ENCODE peak calls at places on chromosomes 3 and 15, in seven cellular contexts. V, P, Y, J, K, H and B are unnamed samples.

GRCh38 chr3:46427929-46428833 is 21.1 kb downstream of the CCRL2 start:
- DNase-seq in V (no peak), P (no peak), Y (no peak), J (no peak), K (no peak), H (no peak), B (no peak)

GRCh38 chr15:73870700-73871408 is 2.5 kb upstream of the TBC1D21 start:
- DNase-seq in V (no peak), P (no peak), Y (peak), J (no peak), K (peak), H (no peak), B (no peak)

GRCh38 chr3:27423463-27423862 is 54.3 kb upstream of the NEK10 start:
- DNase-seq in V (no peak), P (no peak), Y (peak), J (peak), K (peak), H (no peak), B (no peak)

GRCh38 chr15:38316311-38316710 is 63.7 kb downstream of the SPRED1 start:
- DNase-seq in V (no peak), P (no peak), Y (peak), J (no peak), K (no peak), H (no peak), B (no peak)

GRCh38 chr3:143763568-143764162 is 84.6 kb downstream of the SLC9A9 start:
- DNase-seq in V (no peak), P (no peak), Y (peak), J (no peak), K (no peak), H (no peak), B (peak)

GRCh38 chr15:99404454-99404853 is 153.2 kb downstream of the LRRC28 start:
- DNase-seq in V (no peak), P (no peak), Y (no peak), J (no peak), K (no peak), H (no peak), B (no peak)

GRCh38 chr3:39189150-39189510 is 3.3 kb downstream of the XIRP1 start:
- DNase-seq in V (no peak), P (no peak), Y (no peak), J (no peak), K (no peak), H (no peak), B (no peak)

GRCh38 chr3:48143977-48144376 is 44.2 kb downstream of the CDC25A start:
- DNase-seq in V (no peak), P (no peak), Y (no peak), J (no peak), K (no peak), H (no peak), B (no peak)

GRCh38 chr15:63510548-63510940 is 6.2 kb downstream of the USP3 start:
- DNase-seq in V (no peak), P (no peak), Y (no peak), J (no peak), K (no peak), H (no peak), B (no peak)

GRCh38 chr3:159818399-159818798 is 170.2 kb upstream of the IL12A start:
- DNase-seq in V (no peak), P (peak), Y (no peak), J (no peak), K (no peak), H (no peak), B (no peak)

GRCh38 chr3:72700106-72700505 is 148.1 kb downstream of the SHQ1 start:
- DNase-seq in V (no peak), P (peak), Y (no peak), J (no peak), K (no peak), H (no peak), B (no peak)

GRCh38 chr3:23811117-23811487 is 5.3 kb downstream of the UBE2E1 start:
- DNase-seq in V (no peak), P (peak), Y (no peak), J (no peak), K (no peak), H (no peak), B (no peak)

GRCh38 chr3:48492461-48493202 is 11.3 kb downstream of the SHISA5 start:
- DNase-seq in V (no peak), P (no peak), Y (peak), J (peak), K (no peak), H (no peak), B (no peak)

GRCh38 chr3:135218304-135218703 is 423.2 kb downstream of the EPHB1 start:
- DNase-seq in V (no peak), P (no peak), Y (no peak), J (no peak), K (no peak), H (no peak), B (no peak)

GRCh38 chr3:28022916-28023315 is 218.5 kb upstream of the CMC1 start:
- DNase-seq in V (no peak), P (no peak), Y (no peak), J (no peak), K (no peak), H (no peak), B (no peak)

GRCh38 chr15:96200357-96200972 is 130.0 kb upstream of the NR2F2 start:
- DNase-seq in V (no peak), P (peak), Y (no peak), J (no peak), K (no peak), H (no peak), B (no peak)

GRCh38 chr3:143737065-143737464 is 111.2 kb downstream of the SLC9A9 start:
- DNase-seq in V (no peak), P (no peak), Y (no peak), J (no peak), K (peak), H (no peak), B (no peak)

GRCh38 chr15:57298843-57299550 is 77.3 kb upstream of the CGNL1 start:
- DNase-seq in V (no peak), P (no peak), Y (no peak), J (no peak), K (no peak), H (no peak), B (no peak)

GRCh38 chr3:120726784-120727183 is 15.5 kb downstream of the RABL3 start:
- DNase-seq in V (no peak), P (no peak), Y (peak), J (peak), K (no peak), H (no peak), B (no peak)

GRCh38 chr3:50536471-50537180 is 30.9 kb downstream of the C3orf18 start:
- DNase-seq in V (no peak), P (no peak), Y (no peak), J (no peak), K (no peak), H (no peak), B (no peak)

GRCh38 chr3:194130807-194131589 is 5.0 kb upstream of the HES1 start:
- DNase-seq in V (no peak), P (peak), Y (no peak), J (no peak), K (no peak), H (no peak), B (peak)

GRCh38 chr3:113111308-113111707 is 100.0 kb upstream of the BOC start:
- DNase-seq in V (no peak), P (peak), Y (peak), J (no peak), K (no peak), H (peak), B (no peak)

GRCh38 chr3:186307594-186307993 is 54.4 kb downstream of the DGKG start:
- DNase-seq in V (peak), P (no peak), Y (peak), J (no peak), K (peak), H (no peak), B (no peak)

GRCh38 chr15:78550194-78550593 is 9.9 kb downstream of the PSMA4 start:
- DNase-seq in V (no peak), P (peak), Y (no peak), J (no peak), K (no peak), H (no peak), B (no peak)

GRCh38 chr15:34889486-34889885 is 80.1 kb downstream of the AQR start:
- DNase-seq in V (no peak), P (no peak), Y (peak), J (no peak), K (no peak), H (no peak), B (no peak)

GRCh38 chr3:136957751-136958288 is at the start of gene IL20RB:
- DNase-seq in V (no peak), P (peak), Y (peak), J (peak), K (peak), H (no peak), B (no peak)

GRCh38 chr3:127212711-127213110 is 19.8 kb downstream of the PRR23E start:
- DNase-seq in V (no peak), P (no peak), Y (no peak), J (no peak), K (no peak), H (no peak), B (no peak)

GRCh38 chr15:40660686-40661085 is 34.3 kb upstream of the RAD51 start:
- DNase-seq in V (no peak), P (no peak), Y (peak), J (no peak), K (no peak), H (no peak), B (no peak)